ENCODE peak calls at places on chromosomes 7 and 10, in six cellular contexts. One of them, this sample, is unnamed.

GRCh38 chr10:63297941-63298340 is 164.8 kb downstream of the NRBF2 start:
- DNase-seq in K562: no peak
- DNase-seq in HCT116: no peak
- DNase-seq in HepG2: no peak
- DNase-seq in GM12878: no peak
- DNase-seq in H1: no peak
- DNase-seq in this sample: no peak

GRCh38 chr10:33288127-33288526 is 46.3 kb downstream of the NRP1 start:
- DNase-seq in K562: no peak
- DNase-seq in HepG2: no peak
- DNase-seq in HCT116: no peak
- DNase-seq in H1: no peak
- DNase-seq in GM12878: no peak
- DNase-seq in this sample: no peak

GRCh38 chr10:87038286-87038717 is 18.2 kb downstream of the FAM25A start:
- DNase-seq in GM12878: no peak
- DNase-seq in K562: no peak
- DNase-seq in H1: no peak
- DNase-seq in HepG2: no peak
- DNase-seq in HCT116: no peak
- DNase-seq in this sample: no peak

GRCh38 chr7:15561840-15562239 is at the start of gene AGMO:
- DNase-seq in HepG2: peak; percentile 39
- DNase-seq in K562: no peak
- DNase-seq in H1: no peak
- DNase-seq in GM12878: no peak
- DNase-seq in HCT116: no peak
- DNase-seq in this sample: no peak

GRCh38 chr7:22238354-22239311 is 118.3 kb downstream of the RAPGEF5 start:
- DNase-seq in H1: no peak
- DNase-seq in HepG2: no peak
- DNase-seq in GM12878: no peak
- DNase-seq in K562: no peak
- DNase-seq in HCT116: no peak
- DNase-seq in this sample: no peak

GRCh38 chr7:137443616-137444015 is 100.1 kb upstream of the PTN start:
- DNase-seq in HepG2: no peak
- DNase-seq in K562: no peak
- DNase-seq in GM12878: no peak
- DNase-seq in HCT116: no peak
- DNase-seq in H1: no peak
- DNase-seq in this sample: no peak

GRCh38 chr7:85730016-85730415 is 543.2 kb upstream of the SEMA3D start:
- DNase-seq in HepG2: no peak
- DNase-seq in H1: no peak
- DNase-seq in HCT116: no peak
- DNase-seq in GM12878: no peak
- DNase-seq in K562: no peak
- DNase-seq in this sample: no peak

GRCh38 chr10:113099431-113100298 is 149.6 kb downstream of the TCF7L2 start:
- DNase-seq in HCT116: no peak
- DNase-seq in K562: no peak
- DNase-seq in GM12878: no peak
- DNase-seq in H1: no peak
- DNase-seq in HepG2: no peak
- DNase-seq in this sample: no peak

GRCh38 chr10:126264089-126265018 is 123.9 kb downstream of the ADAM12 start:
- DNase-seq in K562: no peak
- DNase-seq in H1: no peak
- DNase-seq in GM12878: no peak
- DNase-seq in HCT116: no peak
- DNase-seq in HepG2: no peak
- DNase-seq in this sample: no peak
- TF ChIP-seq ZNF274 in K562: no peak
- TF ChIP-seq ZNF274 in H1: no peak
- TF ChIP-seq ZNF274 in GM12878: no peak
- TF ChIP-seq ZNF274 in HCT116: no peak
- TF ChIP-seq ZNF274 in HepG2: no peak
- TF ChIP-seq ZNF274 in this sample: no peak

DNA sequence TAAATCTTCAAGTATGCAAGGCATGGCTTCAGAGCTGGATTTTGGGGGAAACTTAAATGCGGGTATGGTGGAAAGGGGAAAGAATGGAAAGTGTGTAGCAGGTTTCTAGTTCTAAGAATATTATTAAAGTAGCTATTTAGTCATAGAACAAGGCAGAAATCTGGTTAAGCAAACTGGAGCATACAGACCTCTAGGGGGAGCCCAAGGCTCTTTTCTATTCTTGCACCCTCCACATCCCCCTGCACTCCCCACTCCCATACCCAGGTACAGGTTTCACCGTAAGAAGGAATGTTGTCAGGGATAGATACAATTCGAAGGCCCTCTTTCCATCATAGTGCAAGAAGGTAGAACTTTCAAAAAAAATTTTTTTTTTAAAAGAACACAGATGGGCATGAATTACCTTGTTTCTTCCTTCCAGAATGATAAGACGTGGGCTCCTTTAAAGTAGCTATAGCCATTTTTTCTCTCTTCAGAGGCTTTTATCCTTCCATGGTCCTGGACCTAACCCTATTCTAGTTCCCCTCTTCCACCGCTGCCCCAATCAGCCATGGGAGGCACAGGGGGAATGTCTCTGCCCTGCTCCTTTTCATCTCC is 41.5 kb upstream of the SMIM30 start:
- DNase-seq in H1: peak; percentile 51
- DNase-seq in HepG2: peak; percentile 30
- DNase-seq in HCT116: peak; percentile 39
- DNase-seq in GM12878: no peak
- DNase-seq in K562: peak; percentile 57
- DNase-seq in this sample: peak; percentile 30
- TF ChIP-seq ZNF274 in H1: no peak
- TF ChIP-seq ZNF274 in HepG2: no peak
- TF ChIP-seq ZNF274 in HCT116: no peak
- TF ChIP-seq ZNF274 in GM12878: no peak
- TF ChIP-seq ZNF274 in K562: no peak
- TF ChIP-seq ZNF274 in this sample: no peak

GRCh38 chr7:25823571-25823970 is 328.4 kb upstream of the NFE2L3 start:
- DNase-seq in GM12878: no peak
- DNase-seq in H1: no peak
- DNase-seq in HepG2: no peak
- DNase-seq in K562: no peak
- DNase-seq in HCT116: no peak
- DNase-seq in this sample: no peak

GRCh38 chr7:25822823-25823222 is 329.2 kb upstream of the NFE2L3 start:
- DNase-seq in HepG2: no peak
- DNase-seq in GM12878: no peak
- DNase-seq in K562: no peak
- DNase-seq in HCT116: no peak
- DNase-seq in H1: no peak
- DNase-seq in this sample: no peak

GRCh38 chr7:25821225-25821624 is 330.8 kb upstream of the NFE2L3 start:
- DNase-seq in HepG2: no peak
- DNase-seq in H1: no peak
- DNase-seq in HCT116: no peak
- DNase-seq in K562: no peak
- DNase-seq in GM12878: no peak
- DNase-seq in this sample: no peak

GRCh38 chr7:25815711-25816110 is 336.3 kb upstream of the NFE2L3 start:
- DNase-seq in HepG2: no peak
- DNase-seq in GM12878: no peak
- DNase-seq in HCT116: no peak
- DNase-seq in H1: no peak
- DNase-seq in K562: no peak
- DNase-seq in this sample: no peak

DNA sequence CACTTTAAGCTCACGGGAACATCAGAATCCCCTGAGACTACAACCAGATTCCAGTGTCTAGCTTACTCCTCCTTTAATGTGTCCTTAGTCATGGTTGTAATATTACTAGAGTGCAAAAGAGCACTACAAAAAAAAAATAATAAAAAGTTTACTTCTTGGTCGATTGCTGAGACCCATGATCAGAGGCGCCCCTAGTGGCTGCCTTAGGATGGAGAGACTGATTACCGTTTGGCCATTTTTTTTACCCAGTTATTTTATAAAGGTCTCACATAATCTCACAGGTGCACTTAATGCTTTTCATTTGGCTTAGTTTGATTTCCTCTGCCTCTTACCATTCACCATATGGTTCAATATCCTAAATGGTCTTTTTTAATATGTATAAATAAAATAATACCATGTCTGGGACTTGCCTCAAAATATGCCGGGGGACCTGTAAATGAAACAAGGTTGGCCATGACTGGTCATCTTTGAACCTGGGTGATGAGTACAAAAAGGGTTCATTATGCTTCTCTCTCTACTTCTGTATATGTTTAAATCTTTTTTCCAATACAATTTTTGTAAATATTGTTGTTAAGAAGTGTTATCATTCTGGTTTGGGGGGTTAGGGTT is 331.5 kb upstream of the NFE2L3 start:
- DNase-seq in GM12878: no peak
- DNase-seq in K562: peak; percentile 37
- DNase-seq in H1: no peak
- DNase-seq in HCT116: peak; percentile 18
- DNase-seq in HepG2: no peak
- DNase-seq in this sample: peak; percentile 28
- TF ChIP-seq ZNF274 in GM12878: no peak
- TF ChIP-seq ZNF274 in K562: no peak
- TF ChIP-seq ZNF274 in H1: no peak
- TF ChIP-seq ZNF274 in HCT116: no peak
- TF ChIP-seq ZNF274 in HepG2: no peak
- TF ChIP-seq ZNF274 in this sample: no peak

DNA sequence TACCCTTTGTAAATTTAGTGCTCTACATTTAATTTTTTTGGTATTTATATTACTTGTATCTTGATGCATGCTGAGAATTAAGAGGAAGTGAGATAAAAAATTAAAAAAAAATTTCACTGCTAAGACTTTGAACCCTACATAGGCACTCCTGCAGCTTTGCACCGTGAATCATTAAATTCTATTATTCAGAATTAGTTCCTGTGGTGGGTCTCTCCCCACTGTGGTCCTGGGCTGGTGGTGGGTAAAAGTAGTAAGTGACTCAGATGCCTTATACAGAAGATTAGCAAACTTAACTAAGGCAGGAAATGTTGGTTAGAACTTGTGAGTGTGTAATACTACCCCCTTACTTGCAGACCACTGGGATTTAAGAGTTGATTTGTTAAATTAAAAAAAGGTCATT is 72.6 kb downstream of the AP3M1 start:
- DNase-seq in H1: no peak
- DNase-seq in GM12878: peak; percentile 41
- DNase-seq in HepG2: no peak
- DNase-seq in HCT116: no peak
- DNase-seq in K562: no peak
- DNase-seq in this sample: no peak
- TF ChIP-seq ZNF274 in H1: no peak
- TF ChIP-seq ZNF274 in GM12878: no peak
- TF ChIP-seq ZNF274 in HepG2: no peak
- TF ChIP-seq ZNF274 in HCT116: no peak
- TF ChIP-seq ZNF274 in K562: no peak
- TF ChIP-seq ZNF274 in this sample: no peak

This sample was measured in NT2/D1.